ENCODE peak calls at places on chromosome 22, in five cellular contexts. P is esophagus squamous epithelium, D is H1, H is uterus, J is body of pancreas. Z is an unnamed sample.

GRCh38 chr22:47163876-47164513 is 401.5 kb downstream of the TBC1D22A start:
- DNase-seq in P (no peak), D (no peak), H (peak), J (peak), Z (no peak)

GRCh38 chr22:43510226-43511070 is 98.6 kb downstream of the MPPED1 start:
- DNase-seq in P (no peak), D (no peak), H (no peak), J (no peak), Z (no peak)

GRCh38 chr22:32686354-32686753 is 115.2 kb upstream of the TIMP3 start:
- DNase-seq in P (no peak), D (no peak), H (no peak), J (no peak), Z (no peak)

GRCh38 chr22:39361495-39361894 is 11.7 kb downstream of the SYNGR1 start:
- DNase-seq in P (no peak), D (no peak), H (no peak), J (no peak), Z (no peak)

GRCh38 chr22:26103023-26103422 is 66.2 kb upstream of the SEZ6L start:
- DNase-seq in P (no peak), D (no peak), H (no peak), J (no peak), Z (no peak)

GRCh38 chr22:44409211-44409648 is 88.8 kb downstream of the RTL6 start:
- DNase-seq in P (no peak), D (no peak), H (no peak), J (no peak), Z (no peak)

GRCh38 chr22:46484861-46485595 is 52.4 kb downstream of the CELSR1 start:
- DNase-seq in P (no peak), D (no peak), H (no peak), J (no peak), Z (no peak)

GRCh38 chr22:27435839-27436581 is 365.5 kb downstream of the MN1 start:
- DNase-seq in P (no peak), D (no peak), H (peak), J (peak), Z (no peak)

GRCh38 chr22:20111045-20111688 is 4.7 kb upstream of the RANBP1 start:
- DNase-seq in P (no peak), D (no peak), H (no peak), J (no peak), Z (peak)

GRCh38 chr22:19105867-19106802 is 16.1 kb downstream of the DGCR2 start:
- DNase-seq in P (no peak), D (no peak), H (no peak), J (peak), Z (peak)

GRCh38 chr22:49016909-49017768 is 810.5 kb downstream of the BRD1 start:
- DNase-seq in P (no peak), D (no peak), H (no peak), J (no peak), Z (no peak)

GRCh38 chr22:23169032-23169384 is 11.3 kb upstream of the BCR start:
- DNase-seq in P (no peak), D (no peak), H (no peak), J (no peak), Z (no peak)

GRCh38 chr22:48734359-48734758 is 1093.3 kb downstream of the BRD1 start:
- DNase-seq in P (no peak), D (no peak), H (no peak), J (no peak), Z (no peak)

GRCh38 chr22:46150615-46151423 is 493 bp downstream of the PPARA start:
- DNase-seq in P (no peak), D (no peak), H (peak), J (peak), Z (peak)

GRCh38 chr22:26975381-26975780 is 318.0 kb downstream of the MIAT start:
- DNase-seq in P (no peak), D (no peak), H (no peak), J (no peak), Z (no peak)

GRCh38 chr22:18031670-18032454 is 7.5 kb upstream of the MICAL3 start:
- DNase-seq in P (no peak), D (no peak), H (peak), J (peak), Z (no peak)

GRCh38 chr22:26656896-26657851 is at the start of gene MIAT:
- DNase-seq in P (no peak), D (no peak), H (no peak), J (peak), Z (peak)

GRCh38 chr22:17960695-17961442 is 63.5 kb downstream of the MICAL3 start:
- DNase-seq in P (no peak), D (no peak), H (no peak), J (no peak), Z (no peak)

GRCh38 chr22:23283591-23284503 is 103.5 kb downstream of the BCR start:
- DNase-seq in P (no peak), D (no peak), H (no peak), J (no peak), Z (no peak)

GRCh38 chr22:27800250-27801131 is 1.1 kb downstream of the MN1 start:
- DNase-seq in P (no peak), D (no peak), H (no peak), J (no peak), Z (no peak)

GRCh38 chr22:49253656-49254055 is 574.0 kb downstream of the BRD1 start:
- DNase-seq in P (no peak), D (no peak), H (no peak), J (no peak), Z (no peak)

GRCh38 chr22:46062971-46063631 is 86.1 kb upstream of the WNT7B start:
- DNase-seq in P (no peak), D (no peak), H (peak), J (peak), Z (no peak)

GRCh38 chr22:40637181-40638150 is 947 bp upstream of the MRTFA start:
- DNase-seq in P (no peak), D (no peak), H (no peak), J (no peak), Z (peak)

GRCh38 chr22:22928666-22929380 is 41.2 kb downstream of the IGLL5 start:
- DNase-seq in P (no peak), D (no peak), H (no peak), J (no peak), Z (no peak)

GRCh38 chr22:46159212-46159611 is 8.9 kb downstream of the PPARA start:
- DNase-seq in P (no peak), D (no peak), H (no peak), J (no peak), Z (no peak)

GRCh38 chr22:41480397-41480735 is 11.4 kb downstream of the ACO2 start:
- DNase-seq in P (no peak), D (no peak), H (no peak), J (no peak), Z (no peak)

GRCh38 chr22:42996646-42997365 is 18.1 kb downstream of the PACSIN2 start:
- DNase-seq in P (no peak), D (no peak), H (peak), J (peak), Z (no peak)

GRCh38 chr22:36977401-36977861 is 41.8 kb downstream of the TST start:
- DNase-seq in P (no peak), D (peak), H (peak), J (peak), Z (peak)

GRCh38 chr22:36979016-36979415 is 40.2 kb downstream of the TST start:
- DNase-seq in P (no peak), D (no peak), H (no peak), J (no peak), Z (no peak)

GRCh38 chr22:36979511-36979910 is 39.7 kb downstream of the TST start:
- DNase-seq in P (no peak), D (no peak), H (no peak), J (no peak), Z (no peak)

GRCh38 chr22:36981247-36981775 is 37.9 kb downstream of the TST start:
- DNase-seq in P (no peak), D (no peak), H (no peak), J (no peak), Z (peak)

GRCh38 chr22:36977947-36978660 is 41.1 kb downstream of the TST start:
- DNase-seq in P (peak), D (peak), H (peak), J (peak), Z (peak)
- TF ChIP-seq POLR2A in P (no peak), D (no peak), H (no peak), J (no peak), Z (no peak)

DNA sequence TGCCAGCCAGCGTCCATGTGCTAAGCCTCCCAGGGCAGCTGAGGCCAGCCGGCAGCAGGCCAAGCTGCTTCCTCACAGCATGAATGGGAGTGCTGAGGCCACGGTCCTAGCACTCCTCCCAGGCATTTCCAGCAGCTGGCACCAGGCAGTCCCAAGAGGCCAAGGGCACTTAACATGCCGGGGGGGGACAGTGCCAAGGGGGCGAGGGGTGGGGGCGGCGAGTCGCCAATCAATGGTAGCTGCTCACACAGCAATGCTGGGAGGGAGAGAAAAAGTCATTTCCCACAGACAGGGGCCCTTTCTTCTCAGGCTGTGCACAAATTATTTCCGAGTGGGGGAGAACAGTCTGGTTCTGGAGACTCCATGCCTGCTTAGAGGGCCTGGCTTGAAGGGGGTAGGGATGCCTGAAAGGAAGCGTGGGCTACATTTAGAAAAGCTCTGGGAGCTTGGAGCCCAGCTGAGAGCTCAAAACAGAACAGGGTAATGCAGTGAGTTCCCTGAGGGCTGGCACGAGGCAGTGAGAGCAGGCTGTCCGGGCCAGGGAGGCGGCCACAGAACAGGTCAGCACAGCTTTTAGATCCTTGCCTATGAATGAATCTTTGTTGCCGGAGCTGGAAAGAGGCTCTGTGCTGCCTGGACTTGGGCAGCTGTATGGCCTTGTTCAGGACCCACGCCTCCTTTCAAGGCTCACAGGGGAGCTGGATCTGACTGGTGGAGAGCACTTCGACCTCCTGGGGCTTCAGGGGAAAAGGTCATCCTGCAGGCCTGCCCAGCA is 14.4 kb upstream of the TBC1D10A start:
- DNase-seq in P (no peak), D (no peak), H (no peak), J (peak), Z (no peak)
- TF ChIP-seq POLR2A in P (no peak), D (no peak), H (no peak), J (no peak), Z (no peak)

GRCh38 chr22:29202231-29203192 is 3.2 kb upstream of the EMID1 start:
- DNase-seq in P (no peak), D (no peak), H (peak), J (no peak), Z (peak)
- TF ChIP-seq POLR2A in P (no peak), D (no peak), H (no peak), J (no peak), Z (peak)

GRCh38 chr22:37804886-37805857 is 2.6 kb upstream of the GCAT start:
- DNase-seq in P (no peak), D (no peak), H (peak), J (peak), Z (peak)
- TF ChIP-seq POLR2A in P (no peak), D (peak), H (peak), J (peak), Z (peak)

GRCh38 chr22:29268511-29269229 is 602 bp downstream of the EWSR1 start:
- DNase-seq in P (no peak), D (no peak), H (peak), J (peak), Z (peak)
- TF ChIP-seq POLR2A in P (no peak), D (peak), H (peak), J (no peak), Z (peak)